ENCODE peak calls at places on chromosomes 13 and 19, in four cellular contexts. R is Peyer's patch; Q is Calu3; T is stimulated activated CD4-positive, alpha-beta T cell treated with anti-CD3 and anti-CD28 coated beads, Interleukin-4, amount 100 ng/mL, for 24 hours. H is an unnamed sample.

GRCh38 chr19:35144600-35145436 is 1.8 kb downstream of the FXYD7 start:
- DNase-seq in R (peak; percentile 28), Q (peak; percentile 93), T (peak; percentile 33), H (peak; percentile 91)

GRCh38 chr19:23460656-23461055 is 65.4 kb upstream of the ZNF91 start:
- DNase-seq in R (no peak), Q (no peak), T (no peak), H (no peak)

GRCh38 chr13:98476106-98476505 is 100.8 kb downstream of the STK24 start:
- DNase-seq in R (no peak), Q (no peak), T (peak; percentile 64), H (peak; percentile 13)

GRCh38 chr13:94716016-94716415 is 3.7 kb upstream of the SOX21 start:
- DNase-seq in R (no peak), Q (no peak), T (no peak), H (no peak)

GRCh38 chr13:40469581-40470282 is 196.7 kb downstream of the FOXO1 start:
- DNase-seq in R (no peak), Q (no peak), T (no peak), H (no peak)

GRCh38 chr13:74871671-74872070 is 610.3 kb downstream of the TBC1D4 start:
- DNase-seq in R (no peak), Q (no peak), T (no peak), H (no peak)

GRCh38 chr19:45508931-45509691 is 1.8 kb downstream of the VASP start:
- DNase-seq in R (peak; percentile 80), Q (peak; percentile 76), T (peak; percentile 33), H (peak; percentile 94)

GRCh38 chr13:25971499-25972145 is 80.2 kb downstream of the SHISA2 start:
- DNase-seq in R (peak; percentile 19), Q (no peak), T (peak; percentile 34), H (no peak)

GRCh38 chr13:74259641-74260040 is 125.4 kb upstream of the KLF12 start:
- DNase-seq in R (no peak), Q (no peak), T (no peak), H (no peak)

GRCh38 chr13:86881390-86881789 is 789.8 kb upstream of the SLITRK5 start:
- DNase-seq in R (no peak), Q (no peak), T (no peak), H (no peak)

GRCh38 chr19:18390075-18390909 is 4.3 kb downstream of the GDF15 start:
- DNase-seq in R (no peak), Q (no peak), T (no peak), H (no peak)

GRCh38 chr13:72983085-72983768 is 75.6 kb upstream of the KLF5 start:
- DNase-seq in R (no peak), Q (peak; percentile 2), T (no peak), H (no peak)

GRCh38 chr19:45218887-45219780 is 26.1 kb downstream of the EXOC3L2 start:
- DNase-seq in R (no peak), Q (no peak), T (no peak), H (no peak)

GRCh38 chr13:20035130-20035529 is 76.6 kb downstream of the ZMYM2 start:
- DNase-seq in R (no peak), Q (no peak), T (no peak), H (no peak)

GRCh38 chr19:848457-848921 is 3.6 kb upstream of the ELANE start:
- DNase-seq in R (no peak), Q (no peak), T (no peak), H (no peak)

H was measured in kidney.